ENCODE peak calls at places on chromosomes 6 and 20, in eight cellular contexts. F is suprapubic skin, X is breast epithelium, Y is GM12878, S is HCT116, R is GM12892, A is K562, Q is stomach. O is an unnamed sample.

GRCh38 chr6:52362443-52363221 is 681 bp downstream of the PAQR8 start:
- DNase-seq in F (peak), X (no peak), Y (no peak), S (no peak), R (peak), A (peak), Q (peak), O (peak)

GRCh38 chr20:38337561-38338140 is 8.6 kb upstream of the LBP start:
- DNase-seq in F (no peak), X (no peak), Y (no peak), S (peak), R (no peak), A (peak), Q (no peak), O (no peak)

GRCh38 chr6:33207569-33208088 is 671 bp upstream of the RING1 start:
- DNase-seq in F (no peak), X (peak), Y (no peak), S (no peak), R (no peak), A (peak), Q (peak), O (peak)

GRCh38 chr6:167350322-167350721 is 25.4 kb downstream of the TTLL2 start:
- DNase-seq in F (no peak), X (no peak), Y (no peak), S (no peak), R (no peak), A (no peak), Q (no peak), O (no peak)

GRCh38 chr6:132257561-132257960 is 143.7 kb downstream of the MOXD1 start:
- DNase-seq in F (no peak), X (no peak), Y (no peak), S (no peak), R (no peak), A (no peak), Q (peak), O (no peak)

GRCh38 chr20:42308980-42309524 is 690.9 kb upstream of the CHD6 start:
- DNase-seq in F (no peak), X (no peak), Y (no peak), S (no peak), R (no peak), A (no peak), Q (no peak), O (no peak)

GRCh38 chr20:36878913-36879312 is 3.0 kb downstream of the TLDC2 start:
- DNase-seq in F (no peak), X (no peak), Y (no peak), S (no peak), R (no peak), A (no peak), Q (no peak), O (no peak)

GRCh38 chr20:62506087-62506486 is 30.3 kb upstream of the GATA5 start:
- DNase-seq in F (no peak), X (no peak), Y (no peak), S (no peak), R (no peak), A (no peak), Q (no peak), O (no peak)

GRCh38 chr20:21622097-21622496 is 83.4 kb upstream of the PAX1 start:
- DNase-seq in F (no peak), X (no peak), Y (no peak), S (no peak), R (no peak), A (no peak), Q (no peak), O (no peak)

GRCh38 chr6:142071981-142072380 is 60.7 kb upstream of the GJE1 start:
- DNase-seq in F (no peak), X (no peak), Y (no peak), S (peak), R (no peak), A (no peak), Q (no peak), O (no peak)

GRCh38 chr6:141103246-141103645 is 1029.5 kb upstream of the GJE1 start:
- DNase-seq in F (no peak), X (no peak), Y (no peak), S (peak), R (no peak), A (no peak), Q (no peak), O (no peak)

GRCh38 chr20:4195499-4195898 is 180.1 kb upstream of the RNF24 start:
- DNase-seq in F (no peak), X (no peak), Y (no peak), S (no peak), R (no peak), A (peak), Q (no peak), O (no peak)

GRCh38 chr6:21594427-21595264 is 1.1 kb downstream of the SOX4 start:
- DNase-seq in F (peak), X (peak), Y (no peak), S (no peak), R (peak), A (no peak), Q (peak), O (peak)

GRCh38 chr20:9392892-9393857 is 121.2 kb upstream of the LAMP5 start:
- DNase-seq in F (no peak), X (no peak), Y (no peak), S (peak), R (no peak), A (peak), Q (peak), O (peak)

GRCh38 chr6:87968435-87969278 is 79.0 kb upstream of the SPACA1 start:
- DNase-seq in F (no peak), X (no peak), Y (no peak), S (no peak), R (no peak), A (no peak), Q (peak), O (peak)

GRCh38 chr6:118551673-118552063 is 3.6 kb downstream of the PLN start:
- DNase-seq in F (no peak), X (no peak), Y (no peak), S (no peak), R (no peak), A (no peak), Q (no peak), O (no peak)

GRCh38 chr6:19399406-19399805 is 437.8 kb upstream of the ID4 start:
- DNase-seq in F (no peak), X (no peak), Y (no peak), S (no peak), R (no peak), A (no peak), Q (no peak), O (no peak)

DNA sequence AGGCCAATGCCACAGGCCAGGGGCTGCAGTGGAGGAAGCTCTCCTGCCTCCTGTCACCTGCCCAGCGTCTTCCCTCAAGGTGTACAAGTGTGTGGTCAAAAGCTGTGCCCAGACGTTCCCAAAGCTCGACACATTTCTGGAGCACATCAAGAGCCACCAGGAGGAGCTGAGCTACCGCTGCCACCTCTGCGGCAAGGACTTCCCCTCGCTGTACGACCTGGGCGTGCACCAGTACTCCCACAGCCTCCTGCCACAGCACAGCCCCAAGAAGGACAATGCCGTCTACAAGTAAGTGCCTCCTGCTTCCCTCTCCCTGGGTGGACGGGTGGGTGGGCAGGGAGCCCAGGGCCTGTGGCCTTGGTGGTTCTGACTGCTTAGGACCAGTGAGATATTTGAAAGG is 38.2 kb downstream of the ZNF341 start:
- DNase-seq in F (no peak), X (no peak), Y (no peak), S (no peak), R (no peak), A (no peak), Q (peak), O (peak)
- TF ChIP-seq POLR2A in F (no peak), X (no peak), Y (no peak), S (no peak), R (no peak), A (no peak), Q (no peak), O (no peak)

DNA sequence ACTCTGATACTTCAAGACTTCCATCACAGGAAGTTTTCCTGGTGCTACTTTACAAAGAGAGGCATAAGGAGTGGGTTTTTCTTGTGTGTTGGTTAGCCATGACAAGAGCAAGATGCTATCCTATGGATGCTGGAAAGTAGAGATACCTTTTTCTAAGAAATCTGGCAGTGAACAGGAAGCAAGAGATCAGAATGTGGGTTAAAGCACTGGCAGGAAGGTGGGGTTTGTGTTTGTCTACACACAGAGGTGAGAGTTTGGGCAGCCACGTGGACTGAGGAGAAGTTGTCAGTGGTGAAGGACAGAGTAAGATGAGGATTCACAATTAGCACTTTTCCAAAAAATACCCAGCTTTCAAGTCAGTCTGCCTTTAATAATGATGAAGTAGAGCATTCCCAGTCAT is 17.9 kb downstream of the SLC2A12 start:
- DNase-seq in F (no peak), X (no peak), Y (no peak), S (no peak), R (no peak), A (peak), Q (no peak), O (no peak)
- TF ChIP-seq POLR2AphosphoS5 in F (no peak), X (no peak), Y (no peak), S (no peak), R (no peak), A (no peak), Q (no peak), O (no peak)

GRCh38 chr6:31897612-31898199 is at the start of gene EHMT2:
- DNase-seq in F (peak), X (peak), Y (no peak), S (peak), R (peak), A (peak), Q (peak), O (peak)
- TF ChIP-seq POLR2A in F (peak), X (no peak), Y (peak), S (peak), R (peak), A (peak), Q (no peak), O (peak)

GRCh38 chr6:12957321-12958051 is 240.9 kb downstream of the PHACTR1 start:
- DNase-seq in F (no peak), X (no peak), Y (no peak), S (no peak), R (peak), A (no peak), Q (peak), O (peak)
- TF ChIP-seq POLR2AphosphoS5 in F (no peak), X (no peak), Y (no peak), S (no peak), R (no peak), A (no peak), Q (no peak), O (peak)

GRCh38 chr20:61262514-61262913 is 10.5 kb downstream of the CDH4 start:
- DNase-seq in F (no peak), X (no peak), Y (no peak), S (no peak), R (no peak), A (no peak), Q (no peak), O (no peak)

GRCh38 chr20:61263084-61263695 is 11.1 kb downstream of the CDH4 start:
- DNase-seq in F (no peak), X (no peak), Y (no peak), S (no peak), R (no peak), A (peak), Q (no peak), O (no peak)

GRCh38 chr20:61262036-61262435 is 10.0 kb downstream of the CDH4 start:
- DNase-seq in F (no peak), X (no peak), Y (no peak), S (no peak), R (no peak), A (no peak), Q (no peak), O (no peak)

GRCh38 chr20:61259741-61260140 is 7.7 kb downstream of the CDH4 start:
- DNase-seq in F (no peak), X (no peak), Y (no peak), S (no peak), R (no peak), A (no peak), Q (no peak), O (no peak)

GRCh38 chr20:61260905-61261304 is 8.8 kb downstream of the CDH4 start:
- DNase-seq in F (no peak), X (no peak), Y (no peak), S (no peak), R (no peak), A (no peak), Q (no peak), O (no peak)
- TF ChIP-seq POLR2A in F (no peak), X (no peak), Y (no peak), S (no peak), R (no peak), A (no peak), Q (no peak), O (no peak)

GRCh38 chr6:110900028-110900598 is 25.5 kb downstream of the AMD1 start:
- DNase-seq in F (no peak), X (no peak), Y (no peak), S (no peak), R (no peak), A (no peak), Q (no peak), O (no peak)
- TF ChIP-seq POLR2AphosphoS5 in F (no peak), X (no peak), Y (peak), S (no peak), R (peak), A (no peak), Q (no peak), O (no peak)

GRCh38 chr6:37103169-37104039 is 66.5 kb upstream of the PIM1 start:
- DNase-seq in F (peak), X (no peak), Y (no peak), S (no peak), R (no peak), A (peak), Q (peak), O (peak)
- TF ChIP-seq POLR2A in F (no peak), X (no peak), Y (no peak), S (no peak), R (no peak), A (no peak), Q (no peak), O (peak)

DNA sequence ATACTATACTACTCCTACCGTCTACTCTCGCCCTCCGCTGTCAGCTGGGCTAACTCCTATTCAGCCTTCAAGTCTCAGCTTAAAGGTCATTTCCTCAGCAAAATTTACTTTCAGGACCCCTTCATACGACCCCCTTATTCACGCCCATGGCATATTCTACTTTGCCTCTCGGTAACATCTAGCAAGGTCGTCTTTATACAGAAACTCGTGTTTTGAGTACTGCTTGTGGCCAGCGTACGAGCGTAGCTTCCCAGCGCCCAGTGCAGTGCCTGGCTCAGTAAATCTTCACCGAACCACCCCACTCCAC is 546 bp downstream of the CRNKL1 start:
- DNase-seq in F (no peak), X (no peak), Y (no peak), S (no peak), R (no peak), A (no peak), Q (no peak), O (no peak)
- TF ChIP-seq POLR2AphosphoS5 in F (no peak), X (no peak), Y (no peak), S (no peak), R (no peak), A (no peak), Q (no peak), O (no peak)

GRCh38 chr6:145809785-145810184 is 4.8 kb downstream of the FBXO30 start:
- DNase-seq in F (no peak), X (no peak), Y (no peak), S (no peak), R (no peak), A (no peak), Q (no peak), O (no peak)
- TF ChIP-seq POLR2A in F (no peak), X (no peak), Y (no peak), S (no peak), R (no peak), A (no peak), Q (no peak), O (no peak)